ENCODE peak calls at places on chromosomes 16 and 17, in eight cellular contexts. Z, X, C, K, V, G, B and J are unnamed samples.

GRCh38 chr16:68450741-68451140 is 2.4 kb upstream of the SMPD3 start:
- DNase-seq in Z (peak; percentile 30), X (no peak), C (peak; percentile 13), K (no peak), V (no peak), G (no peak), B (no peak), J (no peak)

GRCh38 chr16:15808071-15808470 is 48.8 kb downstream of the MYH11 start:
- DNase-seq in Z (no peak), X (no peak), C (no peak), K (no peak), V (peak; percentile 68), G (no peak), B (no peak), J (no peak)

GRCh38 chr17:81859906-81860755 is at the start of gene P4HB:
- DNase-seq in Z (no peak), X (peak; percentile 56), C (no peak), K (peak; percentile 30), V (no peak), G (no peak), B (no peak), J (no peak)

GRCh38 chr16:13935408-13935807 is 15.5 kb downstream of the ERCC4 start:
- DNase-seq in Z (peak; percentile 9), X (no peak), C (no peak), K (peak; percentile 4), V (no peak), G (peak; percentile 30), B (peak; percentile 71), J (no peak)

GRCh38 chr17:80101946-80102706 is 745 bp downstream of the GAA start:
- DNase-seq in Z (peak; percentile 29), X (no peak), C (no peak), K (peak; percentile 48), V (no peak), G (no peak), B (no peak), J (no peak)

GRCh38 chr17:19003966-19004600 is 481 bp downstream of the FAM83G start:
- DNase-seq in Z (no peak), X (peak; percentile 38), C (no peak), K (no peak), V (no peak), G (peak; percentile 58), B (peak; percentile 83), J (no peak)

GRCh38 chr16:56938664-56939513 is 6.9 kb downstream of the HERPUD1 start:
- DNase-seq in Z (no peak), X (no peak), C (no peak), K (no peak), V (peak; percentile 34), G (no peak), B (no peak), J (no peak)

GRCh38 chr17:47301161-47301560 is 22.6 kb upstream of the EFCAB13 start:
- DNase-seq in Z (no peak), X (no peak), C (no peak), K (no peak), V (no peak), G (no peak), B (no peak), J (no peak)

GRCh38 chr17:31530391-31530990 is 139.0 kb downstream of the RAB11FIP4 start:
- DNase-seq in Z (no peak), X (no peak), C (no peak), K (no peak), V (no peak), G (no peak), B (no peak), J (no peak)

GRCh38 chr16:85302018-85302847 is 190.0 kb upstream of the CIBAR2 start:
- DNase-seq in Z (no peak), X (no peak), C (no peak), K (no peak), V (no peak), G (no peak), B (no peak), J (no peak)

GRCh38 chr16:30948956-30949654 is at the start of gene ORAI3:
- DNase-seq in Z (peak; percentile 42), X (peak; percentile 82), C (no peak), K (peak; percentile 66), V (peak; percentile 91), G (peak; percentile 57), B (peak; percentile 77), J (no peak)

GRCh38 chr16:30510392-30510938 is 15.9 kb downstream of the ZNF768 start:
- DNase-seq in Z (no peak), X (no peak), C (no peak), K (no peak), V (no peak), G (no peak), B (no peak), J (no peak)

GRCh38 chr16:81833751-81834150 is 54.7 kb downstream of the PLCG2 start:
- DNase-seq in Z (no peak), X (no peak), C (no peak), K (no peak), V (no peak), G (no peak), B (no peak), J (no peak)

GRCh38 chr17:33322063-33322462 is 29.0 kb upstream of the ASIC2 start:
- DNase-seq in Z (no peak), X (no peak), C (no peak), K (no peak), V (no peak), G (no peak), B (no peak), J (no peak)

GRCh38 chr17:33316733-33317132 is 23.6 kb upstream of the ASIC2 start:
- DNase-seq in Z (no peak), X (no peak), C (no peak), K (no peak), V (no peak), G (no peak), B (no peak), J (no peak)

DNA sequence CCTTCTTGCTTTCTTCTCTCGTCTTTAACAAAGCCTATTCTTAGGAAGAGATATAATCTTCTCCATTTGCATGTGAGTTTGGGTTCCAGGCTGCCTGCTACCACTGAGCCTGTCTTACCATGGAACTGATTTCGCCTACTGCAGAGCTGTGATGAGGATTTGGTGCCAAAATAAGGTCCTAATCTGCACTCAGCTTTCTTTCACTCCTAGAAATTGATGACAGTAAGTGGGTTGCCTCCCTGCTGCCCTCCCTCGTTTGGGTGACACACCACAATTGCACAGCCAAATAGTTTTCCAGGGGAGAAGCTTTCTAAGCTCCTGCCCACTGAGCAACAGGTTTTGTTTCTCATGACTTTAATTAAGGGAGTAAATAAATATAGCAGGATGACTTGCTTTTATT is 25.1 kb upstream of the ASIC2 start:
- DNase-seq in Z (no peak), X (no peak), C (no peak), K (no peak), V (no peak), G (no peak), B (no peak), J (no peak)
- TF ChIP-seq CTCF in Z (no peak), X (no peak), C (no peak), K (no peak), V (no peak), G (no peak), B (no peak), J (no peak)

DNA sequence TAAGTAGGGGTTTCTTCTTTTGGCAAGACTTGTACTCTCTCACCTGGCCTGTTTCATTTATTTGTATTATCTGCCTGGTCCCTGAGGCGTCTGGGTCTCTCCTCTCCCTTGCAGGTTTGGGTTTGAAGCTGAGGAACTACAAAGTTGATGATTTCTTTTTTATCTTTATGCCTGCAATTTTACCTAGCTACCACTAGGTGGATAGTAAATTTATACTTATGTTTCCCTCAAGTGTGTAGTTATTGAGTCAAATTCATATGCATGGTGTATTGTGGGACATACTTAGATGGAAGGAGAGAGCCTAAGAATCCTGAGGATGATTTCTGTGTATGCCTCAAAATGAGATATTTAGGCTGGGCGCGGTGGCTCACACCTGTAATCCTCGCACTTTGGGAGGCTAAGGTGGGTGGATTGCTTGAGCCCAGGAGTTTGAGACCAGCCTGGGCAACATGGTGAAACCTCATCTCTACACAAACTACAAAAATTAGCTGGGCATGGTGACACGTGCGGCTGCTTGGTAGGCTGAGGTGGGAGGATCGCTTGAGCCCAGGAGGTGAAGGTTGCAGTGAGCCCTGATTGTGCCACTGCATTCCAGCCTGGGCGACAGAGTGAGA is 13.6 kb downstream of the TMEM98 start:
- DNase-seq in Z (peak; percentile 29), X (no peak), C (no peak), K (no peak), V (no peak), G (no peak), B (no peak), J (no peak)
- TF ChIP-seq CTCF in Z (peak; percentile 56), X (peak; percentile 21), C (peak; percentile 43), K (peak; percentile 67), V (no peak), G (peak; percentile 20), B (peak; percentile 69), J (peak; percentile 25)

DNA sequence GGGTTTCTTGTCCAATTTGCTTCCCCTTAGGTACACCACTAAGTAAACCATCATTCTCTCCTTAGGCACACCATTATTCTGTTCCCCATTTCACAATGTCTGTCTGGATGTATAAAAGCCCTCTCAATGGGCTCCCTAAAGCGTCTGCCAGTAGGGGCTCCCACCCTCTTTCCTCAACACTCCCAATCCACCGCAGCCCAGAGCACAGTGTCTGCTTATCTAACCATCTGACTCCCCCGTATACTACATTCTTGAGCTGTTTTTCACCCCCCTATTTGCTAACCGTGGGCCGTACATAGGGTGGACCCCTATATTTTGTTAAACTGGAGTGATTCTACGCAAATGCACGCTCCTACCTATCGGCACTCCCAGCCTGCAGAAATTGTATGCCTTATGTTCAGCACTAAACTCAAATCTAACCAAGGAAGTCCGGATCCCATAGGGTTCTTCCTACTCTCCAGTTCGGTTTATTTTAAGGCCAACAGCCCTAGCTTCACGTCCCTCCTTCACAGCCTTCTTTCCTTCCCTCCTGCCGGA is 674 bp upstream of the PSMD3 start:
- DNase-seq in Z (no peak), X (no peak), C (no peak), K (peak; percentile 59), V (no peak), G (peak; percentile 48), B (peak; percentile 68), J (no peak)
- TF ChIP-seq CTCF in Z (no peak), X (no peak), C (peak; percentile 35), K (peak; percentile 23), V (no peak), G (no peak), B (no peak), J (no peak)

GRCh38 chr16:25750489-25750888 is 58.7 kb downstream of the HS3ST4 start:
- DNase-seq in Z (no peak), X (no peak), C (no peak), K (no peak), V (no peak), G (no peak), B (no peak), J (no peak)

GRCh38 chr16:25747160-25747758 is 55.5 kb downstream of the HS3ST4 start:
- DNase-seq in Z (peak; percentile 2), X (peak; percentile 14), C (no peak), K (peak; percentile 13), V (no peak), G (no peak), B (peak; percentile 48), J (no peak)

GRCh38 chr16:25748099-25748654 is 56.4 kb downstream of the HS3ST4 start:
- DNase-seq in Z (no peak), X (no peak), C (no peak), K (no peak), V (no peak), G (no peak), B (no peak), J (no peak)

DNA sequence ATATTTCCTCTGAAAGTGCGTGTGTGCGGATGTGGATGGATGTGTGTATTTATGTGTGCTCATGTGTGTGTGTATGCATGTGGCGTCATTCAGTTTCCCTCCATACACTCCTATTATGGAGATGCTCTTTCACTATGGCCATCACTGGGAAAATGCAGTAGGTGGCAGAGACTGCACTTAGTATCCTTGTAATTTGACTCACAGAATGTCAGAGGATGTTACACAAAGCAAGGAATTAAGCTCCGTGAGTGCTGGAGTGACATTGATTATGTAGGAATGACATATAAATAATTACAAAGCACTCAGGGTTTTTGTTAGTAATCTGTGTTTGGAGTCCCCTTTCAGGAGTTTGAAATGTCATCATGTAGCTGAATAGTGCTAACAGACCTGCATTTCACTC is 59.5 kb downstream of the HS3ST4 start:
- DNase-seq in Z (no peak), X (no peak), C (no peak), K (no peak), V (no peak), G (no peak), B (no peak), J (no peak)
- TF ChIP-seq CTCF in Z (no peak), X (no peak), C (no peak), K (no peak), V (no peak), G (no peak), B (no peak), J (no peak)